ENCODE peak calls at places on chromosomes 16 and 17, in eight cellular contexts. Z is lower leg skin, V is upper lobe of right lung, X is fibroblast of lung, K is HL-60, F is testis, N is astrocyte of the spinal cord, C is mesothelial cell of epicardium. U is an unnamed sample.

GRCh38 chr17:53264730-53265129 is 558.0 kb upstream of the KIF2B start:
- DNase-seq in Z (no peak), V (no peak), X (no peak), K (no peak), F (no peak), N (no peak), C (no peak), U (no peak)

GRCh38 chr17:61904094-61904710 is 23.6 kb downstream of the INTS2 start:
- DNase-seq in Z (no peak), V (no peak), X (no peak), K (no peak), F (no peak), N (no peak), C (no peak), U (no peak)

GRCh38 chr17:47918991-47919390 is 22.4 kb upstream of the PNPO start:
- DNase-seq in Z (no peak), V (no peak), X (no peak), K (no peak), F (no peak), N (no peak), C (no peak), U (no peak)

GRCh38 chr17:43907425-43907981 is at the start of gene MPP2:
- DNase-seq in Z (peak; percentile 95), V (peak; percentile 75), X (peak; percentile 77), K (peak; percentile 24), F (peak; percentile 92), N (peak; percentile 72), C (peak; percentile 53), U (peak; percentile 37)

GRCh38 chr16:48054881-48055601 is 100.8 kb downstream of the ABCC12 start:
- DNase-seq in Z (peak; percentile 79), V (no peak), X (peak; percentile 78), K (peak; percentile 2), F (peak; percentile 73), N (peak; percentile 64), C (peak; percentile 34), U (peak; percentile 59)

GRCh38 chr17:4625181-4625601 is 16.3 kb downstream of the ALOX15 start:
- DNase-seq in Z (no peak), V (peak; percentile 6), X (peak; percentile 58), K (no peak), F (no peak), N (peak; percentile 36), C (no peak), U (no peak)

GRCh38 chr17:5562661-5563360 is 21.5 kb downstream of the NLRP1 start:
- DNase-seq in Z (no peak), V (no peak), X (no peak), K (no peak), F (no peak), N (no peak), C (no peak), U (no peak)

GRCh38 chr17:28544402-28545140 is 7.9 kb downstream of the UNC119 start:
- DNase-seq in Z (no peak), V (no peak), X (no peak), K (no peak), F (no peak), N (no peak), C (no peak), U (no peak)

GRCh38 chr17:79220715-79221291 is 146.2 kb downstream of the ENGASE start:
- DNase-seq in Z (no peak), V (no peak), X (no peak), K (no peak), F (no peak), N (no peak), C (no peak), U (no peak)

GRCh38 chr16:87052506-87052905 is 264.7 kb downstream of the C16orf95 start:
- DNase-seq in Z (no peak), V (no peak), X (no peak), K (no peak), F (no peak), N (no peak), C (no peak), U (no peak)

GRCh38 chr17:65359016-65359415 is 202.4 kb downstream of the AXIN2 start:
- DNase-seq in Z (no peak), V (no peak), X (peak; percentile 54), K (no peak), F (no peak), N (peak; percentile 82), C (no peak), U (peak; percentile 79)

GRCh38 chr17:17445925-17446665 is 30.7 kb upstream of the MED9 start:
- DNase-seq in Z (no peak), V (no peak), X (peak; percentile 78), K (no peak), F (no peak), N (peak; percentile 93), C (no peak), U (peak; percentile 95)

GRCh38 chr17:76277300-76278267 is 12.4 kb downstream of the UBALD2 start:
- DNase-seq in Z (no peak), V (no peak), X (no peak), K (no peak), F (no peak), N (no peak), C (no peak), U (no peak)

GRCh38 chr16:54897930-54898329 is 32.7 kb upstream of the IRX5 start:
- DNase-seq in Z (no peak), V (no peak), X (no peak), K (no peak), F (no peak), N (no peak), C (no peak), U (no peak)

GRCh38 chr16:17365211-17365541 is 105.6 kb downstream of the XYLT1 start:
- DNase-seq in Z (no peak), V (no peak), X (no peak), K (no peak), F (no peak), N (no peak), C (no peak), U (no peak)

GRCh38 chr17:74042744-74043486 is 160.6 kb upstream of the RPL38 start:
- DNase-seq in Z (no peak), V (no peak), X (peak; percentile 31), K (no peak), F (no peak), N (peak; percentile 86), C (no peak), U (peak; percentile 50)

GRCh38 chr17:82173351-82174041 is 39.1 kb downstream of the CCDC57 start:
- DNase-seq in Z (no peak), V (no peak), X (no peak), K (no peak), F (no peak), N (no peak), C (no peak), U (no peak)

GRCh38 chr17:74760404-74761105 is 12.1 kb downstream of the NHERF1 start:
- DNase-seq in Z (no peak), V (no peak), X (no peak), K (no peak), F (no peak), N (peak; percentile 17), C (no peak), U (no peak)

GRCh38 chr17:19747159-19747719 is 859 bp downstream of the ALDH3A1 start:
- DNase-seq in Z (no peak), V (no peak), X (no peak), K (no peak), F (no peak), N (no peak), C (no peak), U (no peak)
- TF ChIP-seq CTCF in Z (no peak), V (no peak), X (no peak), K (no peak), F (no peak), N (no peak), C (no peak), U (no peak)

GRCh38 chr17:36131436-36131835 is 27.8 kb downstream of the CCL4 start:
- DNase-seq in Z (peak; percentile 10), V (no peak), X (no peak), K (peak; percentile 92), F (no peak), N (no peak), C (no peak), U (no peak)
- TF ChIP-seq CTCF in Z (no peak), V (no peak), X (no peak), K (peak; percentile 22), F (no peak), N (no peak), C (no peak), U (no peak)

GRCh38 chr16:73171901-73172619 is 124.1 kb upstream of the ZFHX3 start:
- DNase-seq in Z (no peak), V (no peak), X (no peak), K (no peak), F (no peak), N (no peak), C (no peak), U (no peak)

GRCh38 chr16:73170587-73170986 is 122.7 kb upstream of the ZFHX3 start:
- DNase-seq in Z (no peak), V (no peak), X (no peak), K (no peak), F (no peak), N (no peak), C (no peak), U (no peak)

GRCh38 chr16:73171380-73171779 is 123.5 kb upstream of the ZFHX3 start:
- DNase-seq in Z (no peak), V (no peak), X (no peak), K (no peak), F (no peak), N (no peak), C (no peak), U (no peak)

GRCh38 chr16:73173396-73173795 is 125.5 kb upstream of the ZFHX3 start:
- DNase-seq in Z (no peak), V (no peak), X (peak; percentile 38), K (no peak), F (no peak), N (no peak), C (no peak), U (no peak)

GRCh38 chr16:73172621-73173312 is 124.8 kb upstream of the ZFHX3 start:
- DNase-seq in Z (peak; percentile 93), V (peak; percentile 76), X (peak; percentile 98), K (no peak), F (peak; percentile 83), N (peak; percentile 97), C (peak; percentile 39), U (peak; percentile 90)
- TF ChIP-seq CTCF in Z (no peak), V (peak; percentile 36), X (peak; percentile 64), K (no peak), F (no peak), N (peak; percentile 33), C (peak; percentile 67), U (peak; percentile 79)

GRCh38 chr17:40109471-40109824 is 9.1 kb upstream of the NR1D1 start:
- DNase-seq in Z (no peak), V (no peak), X (no peak), K (no peak), F (no peak), N (no peak), C (no peak), U (no peak)
- TF ChIP-seq CTCF in Z (no peak), V (peak; percentile 14), X (peak; percentile 5), K (no peak), F (no peak), N (peak; percentile 21), C (no peak), U (peak; percentile 51)

GRCh38 chr16:85416267-85417109 is 196.6 kb upstream of the GSE1 start:
- DNase-seq in Z (peak; percentile 92), V (peak; percentile 94), X (peak; percentile 36), K (peak; percentile 40), F (peak; percentile 61), N (no peak), C (peak; percentile 47), U (peak; percentile 13)
- TF ChIP-seq CTCF in Z (peak; percentile 32), V (peak; percentile 80), X (peak; percentile 62), K (peak; percentile 45), F (peak; percentile 48), N (peak; percentile 70), C (peak; percentile 74), U (peak; percentile 84)

GRCh38 chr17:33949100-33949499 is 306.0 kb upstream of the CCL2 start:
- DNase-seq in Z (peak; percentile 42), V (no peak), X (no peak), K (no peak), F (no peak), N (no peak), C (no peak), U (no peak)
- TF ChIP-seq CTCF in Z (no peak), V (peak; percentile 25), X (no peak), K (no peak), F (no peak), N (no peak), C (no peak), U (peak; percentile 16)

U was measured in HFFc6.